ENCODE peak calls at places on chromosomes 1 and 21, in six cellular contexts. Y is transverse colon, B is breast epithelium, D is psoas muscle, J is body of pancreas, N is aorta. F is an unnamed sample. For H3K4me1, the result is how much of the 10 kb centered on the place peaks cover.

GRCh38 chr1:100626397-100626796 is 88.5 kb downstream of the GPR88 start:
- DNase-seq in Y (no peak), B (no peak), D (no peak), J (no peak), N (no peak), F (no peak)

GRCh38 chr1:157968503-157968902 is 24.9 kb upstream of the KIRREL1 start:
- DNase-seq in Y (peak), B (no peak), D (peak), J (peak), N (peak), F (no peak)

GRCh38 chr1:230176871-230177411 is 109.9 kb downstream of the GALNT2 start:
- DNase-seq in Y (peak), B (no peak), D (peak), J (peak), N (peak), F (peak)

GRCh38 chr1:241229711-241230110 is 127.3 kb downstream of the RGS7 start:
- DNase-seq in Y (no peak), B (no peak), D (no peak), J (no peak), N (no peak), F (no peak)

GRCh38 chr1:225767591-225768540 is 9.8 kb upstream of the SRP9 start:
- DNase-seq in Y (peak), B (peak), D (peak), J (peak), N (peak), F (peak)

GRCh38 chr1:96313216-96313615 is 408.4 kb upstream of the PTBP2 start:
- DNase-seq in Y (no peak), B (no peak), D (no peak), J (no peak), N (no peak), F (no peak)

GRCh38 chr1:24861821-24862727 is 68.0 kb downstream of the RUNX3 start:
- DNase-seq in Y (peak), B (no peak), D (no peak), J (no peak), N (no peak), F (no peak)

GRCh38 chr1:89203166-89203565 is 4.4 kb upstream of the GBP4 start:
- DNase-seq in Y (no peak), B (no peak), D (no peak), J (no peak), N (no peak), F (no peak)

GRCh38 chr21:34698270-34699015 is 29.6 kb downstream of the CLIC6 start:
- DNase-seq in Y (no peak), B (no peak), D (no peak), J (no peak), N (no peak), F (no peak)

GRCh38 chr1:204448321-204448964 is 36.8 kb upstream of the PPP1R15B start:
- DNase-seq in Y (peak), B (peak), D (no peak), J (no peak), N (no peak), F (no peak)

GRCh38 chr1:183039985-183040447 is 16.8 kb downstream of the LAMC1 start:
- DNase-seq in Y (no peak), B (no peak), D (no peak), J (no peak), N (no peak), F (no peak)

GRCh38 chr1:87928623-87929022 is 599.9 kb downstream of the LMO4 start:
- DNase-seq in Y (no peak), B (no peak), D (no peak), J (no peak), N (no peak), F (no peak)

GRCh38 chr1:33349081-33349759 is 28.3 kb upstream of the A3GALT2 start:
- DNase-seq in Y (peak), B (no peak), D (peak), J (peak), N (peak), F (peak)

GRCh38 chr1:54577612-54578011 is 29.6 kb downstream of the ACOT11 start:
- DNase-seq in Y (peak), B (peak), D (peak), J (peak), N (peak), F (peak)

GRCh38 chr1:39081266-39082139 is 55.4 kb downstream of the NDUFS5 start:
- DNase-seq in Y (peak), B (no peak), D (peak), J (no peak), N (peak), F (peak)

GRCh38 chr1:202058001-202058908 is 47.9 kb downstream of the ELF3 start:
- DNase-seq in Y (no peak), B (peak), D (no peak), J (peak), N (no peak), F (no peak)

GRCh38 chr1:41811978-41812852 is 106.5 kb downstream of the HIVEP3 start:
- DNase-seq in Y (peak), B (no peak), D (peak), J (peak), N (no peak), F (peak)

GRCh38 chr1:79079770-79080169 is 73.2 kb upstream of the ADGRL4 start:
- DNase-seq in Y (no peak), B (no peak), D (no peak), J (no peak), N (peak), F (no peak)

GRCh38 chr1:172719066-172719627 is 60.2 kb downstream of the FASLG start:
- DNase-seq in Y (no peak), B (no peak), D (no peak), J (no peak), N (no peak), F (no peak)

GRCh38 chr1:163361123-163361934 is 39.6 kb downstream of the NUF2 start:
- DNase-seq in Y (no peak), B (no peak), D (no peak), J (no peak), N (no peak), F (no peak)

GRCh38 chr1:51924455-51924854 is 45.9 kb upstream of the NRDC start:
- DNase-seq in Y (no peak), B (no peak), D (no peak), J (no peak), N (no peak), F (no peak)

GRCh38 chr1:203828002-203828401 is 32.6 kb downstream of the ZBED6 start:
- DNase-seq in Y (no peak), B (no peak), D (no peak), J (no peak), N (no peak), F (no peak)

GRCh38 chr1:29712801-29713200 is 476.5 kb downstream of the PTPRU start:
- DNase-seq in Y (no peak), B (no peak), D (no peak), J (no peak), N (no peak), F (no peak)

GRCh38 chr1:29713857-29714256 is 477.5 kb downstream of the PTPRU start:
- DNase-seq in Y (no peak), B (no peak), D (no peak), J (no peak), N (no peak), F (no peak)

GRCh38 chr1:29712275-29712633 is 475.9 kb downstream of the PTPRU start:
- DNase-seq in Y (no peak), B (no peak), D (no peak), J (no peak), N (no peak), F (no peak)

GRCh38 chr1:29709711-29710169 is 473.4 kb downstream of the PTPRU start:
- DNase-seq in Y (no peak), B (peak), D (no peak), J (no peak), N (no peak), F (no peak)

GRCh38 chr1:29711582-29712274 is 475.4 kb downstream of the PTPRU start:
- DNase-seq in Y (no peak), B (no peak), D (no peak), J (no peak), N (peak), F (no peak)
- H3K27ac ChIP-seq in Y (no peak), B (no peak), D (no peak), J (peak), N (no peak), F (no peak)

DNA sequence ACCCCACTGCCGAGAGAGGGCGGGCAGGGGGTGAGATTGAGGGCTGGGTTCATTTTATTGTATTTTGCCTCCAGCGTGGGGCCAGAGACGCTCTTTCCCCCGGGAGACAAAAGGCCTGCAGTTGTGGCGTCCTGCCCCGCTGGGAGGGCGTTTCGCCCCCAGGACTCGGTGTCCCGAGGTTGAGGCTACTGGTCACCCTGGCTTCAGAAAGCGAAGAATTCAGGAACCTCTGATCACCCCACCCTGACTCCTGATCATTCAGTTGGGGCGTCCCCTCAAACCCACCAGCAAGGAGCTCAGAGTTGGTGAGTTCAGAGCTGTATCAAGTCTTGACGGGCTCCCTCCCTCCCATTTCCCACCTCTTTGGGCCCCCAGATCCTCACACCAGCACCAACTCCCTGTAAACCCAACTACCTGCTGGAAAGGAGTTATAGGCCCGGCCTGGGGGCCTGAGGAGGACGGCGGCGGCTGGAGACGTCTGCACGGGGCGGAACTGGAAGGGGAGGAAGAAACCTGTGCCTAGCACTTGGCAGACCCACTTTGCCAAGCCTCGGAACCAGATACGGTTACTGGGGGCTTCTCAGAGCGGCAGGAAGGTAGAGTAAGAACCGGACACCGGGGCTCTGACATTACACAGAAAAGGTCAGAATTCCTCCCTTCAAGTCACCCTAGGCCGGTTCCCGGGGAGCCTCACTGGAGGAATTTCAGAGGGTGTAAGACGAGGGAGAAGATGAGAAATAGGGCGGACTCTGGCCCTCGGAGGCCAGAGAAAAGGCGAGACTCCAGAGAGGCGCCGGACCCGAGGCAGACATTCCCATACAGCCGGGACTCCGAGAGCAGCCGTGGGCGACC is 761 bp upstream of the PAX7 start:
- DNase-seq in Y (no peak), B (no peak), D (no peak), J (no peak), N (no peak), F (no peak)
- H3K4me3 ChIP-seq in Y (no peak), B (no peak), D (peak), J (no peak), N (no peak), F (no peak)

DNA sequence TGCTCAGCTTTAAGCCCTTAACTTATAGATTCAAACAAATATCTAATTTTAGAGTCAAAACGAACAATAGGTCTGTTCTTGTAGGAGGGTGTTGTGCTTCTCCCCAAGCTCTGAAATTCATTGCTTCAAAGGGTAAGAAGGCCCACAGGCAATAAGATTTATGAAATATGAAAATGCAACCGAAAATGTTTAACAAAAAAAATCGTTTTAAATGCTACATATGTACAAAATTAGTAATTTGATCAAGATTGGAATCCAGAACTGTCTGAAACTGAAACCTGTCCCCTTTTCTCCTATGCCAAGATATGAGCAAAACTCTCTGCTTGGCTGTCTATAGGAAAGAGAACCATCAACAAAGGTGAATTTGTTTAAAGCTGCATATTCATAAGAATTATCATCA is 534.3 kb downstream of the PLPP3 start:
- DNase-seq in Y (no peak), B (no peak), D (no peak), J (no peak), N (no peak), F (no peak)
- H3K4me1 ChIP-seq in Y (under half), B (under half), D (under half), J (under half), N (under half), F (under half)

GRCh38 chr1:8004113-8004802 is 21.9 kb downstream of the ERRFI1 start:
- DNase-seq in Y (no peak), B (peak), D (peak), J (peak), N (no peak), F (peak)

GRCh38 chr1:8009043-8010002 is 16.8 kb downstream of the ERRFI1 start:
- DNase-seq in Y (no peak), B (no peak), D (no peak), J (no peak), N (no peak), F (no peak)

GRCh38 chr1:8003431-8004112 is 22.5 kb downstream of the ERRFI1 start:
- DNase-seq in Y (no peak), B (no peak), D (no peak), J (peak), N (no peak), F (no peak)

GRCh38 chr1:8004803-8005573 is 21.1 kb downstream of the ERRFI1 start:
- DNase-seq in Y (peak), B (peak), D (peak), J (peak), N (peak), F (peak)

DNA sequence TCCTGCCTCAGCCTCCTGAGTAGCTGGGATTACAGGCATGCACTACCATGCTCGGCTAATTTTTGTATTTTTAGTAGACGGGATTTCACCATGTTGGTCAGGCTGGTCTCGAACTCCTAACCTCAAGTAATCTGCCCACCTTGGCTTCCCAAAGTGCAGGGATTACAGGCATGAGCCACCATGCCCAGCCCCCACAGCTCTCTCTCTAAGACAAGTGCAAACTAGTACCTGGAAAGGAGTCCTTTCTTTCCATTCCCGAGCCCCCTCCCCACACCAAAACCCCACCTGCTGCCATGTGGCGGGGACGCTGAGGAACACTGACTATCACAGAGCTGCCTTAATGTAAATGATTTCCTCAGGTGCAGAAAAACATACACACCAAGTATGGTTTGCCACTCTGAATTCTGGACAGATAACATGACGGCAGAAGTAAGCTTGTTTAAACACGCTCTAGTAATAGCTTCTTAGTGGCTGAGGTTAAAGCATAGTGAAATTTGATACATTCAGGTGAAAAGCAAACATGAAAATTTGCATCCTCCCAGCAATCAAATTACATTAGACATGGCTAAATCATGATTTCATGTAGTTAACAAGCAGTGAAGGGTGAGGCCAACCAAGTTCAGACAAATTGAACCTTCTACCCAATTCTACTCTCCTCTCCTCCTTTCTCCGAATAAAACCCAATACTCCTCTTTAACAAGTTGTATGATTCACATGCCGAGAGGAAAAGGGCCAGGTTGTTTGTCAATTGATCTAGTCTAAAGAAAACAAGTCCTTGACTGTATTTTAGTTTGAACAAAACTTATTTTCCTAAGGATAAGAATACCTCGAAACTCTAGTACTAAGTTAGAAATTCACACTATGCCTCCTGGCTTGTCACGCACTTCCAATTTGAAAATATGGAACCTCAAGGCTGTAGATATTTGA is 19.8 kb downstream of the ERRFI1 start:
- DNase-seq in Y (no peak), B (no peak), D (no peak), J (no peak), N (no peak), F (no peak)
- H3K27ac ChIP-seq in Y (peak), B (peak), D (peak), J (peak), N (no peak), F (peak)

DNA sequence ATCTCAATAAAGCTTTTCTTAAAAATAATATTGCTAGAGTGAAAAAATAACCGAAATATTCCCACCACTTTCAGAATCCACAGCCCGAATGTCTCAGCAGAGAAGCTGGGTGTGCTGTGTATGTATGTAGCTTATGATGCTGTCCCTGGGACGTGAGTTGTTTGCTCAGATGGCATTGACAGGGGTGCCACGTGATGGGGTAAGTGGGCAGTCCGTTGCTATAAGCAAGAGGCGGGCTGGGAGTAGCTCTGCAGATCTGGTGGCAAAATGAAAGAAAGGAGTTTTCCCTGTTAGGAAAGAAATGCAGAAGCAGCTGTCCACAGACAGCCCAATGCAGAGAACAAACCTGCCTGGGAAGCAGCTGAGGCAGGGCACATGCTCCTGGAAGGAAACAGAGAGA is 3.8 kb upstream of the FAM20B start:
- DNase-seq in Y (no peak), B (peak), D (no peak), J (no peak), N (peak), F (no peak)
- H3K4me3 ChIP-seq in Y (no peak), B (peak), D (peak), J (no peak), N (peak), F (peak)